ENCODE peak calls at places on chromosomes 16 and 17, in seven cellular contexts. A, W, E, J, F, Q and Y are unnamed samples.
A peak's percentile ranks its signal among the peaks of the same experiment; 100 is the strongest.

GRCh38 chr17:37413875-37414519 is 7.3 kb downstream of the TADA2A start:
- DNase-seq in A (no peak), E (no peak), Q (no peak), J (no peak), F (no peak), W (peak; percentile 25), Y (no peak)

GRCh38 chr16:66154801-66155200 is 211.7 kb upstream of the CDH5 start:
- DNase-seq in J (no peak), Q (no peak), W (no peak), E (no peak), A (no peak), F (no peak), Y (no peak)

GRCh38 chr16:82995927-82996441 is 369.2 kb downstream of the CDH13 start:
- DNase-seq in J (no peak), A (peak; percentile 49), W (peak; percentile 90), F (no peak), E (no peak), Q (no peak), Y (no peak)

GRCh38 chr17:79795795-79796569 is 895 bp downstream of the CBX8 start:
- DNase-seq in W (no peak), A (no peak), F (no peak), J (no peak), E (no peak), Q (no peak), Y (no peak)

GRCh38 chr17:53525590-53525989 is 297.1 kb upstream of the KIF2B start:
- DNase-seq in W (no peak), J (no peak), F (no peak), Q (no peak), E (no peak), A (no peak), Y (no peak)

GRCh38 chr17:36001109-36001735 is at the start of gene CCL15:
- DNase-seq in W (no peak), A (no peak), Q (no peak), J (no peak), E (no peak), F (no peak), Y (no peak)

GRCh38 chr17:40726919-40727318 is 23.4 kb upstream of the KRT24 start:
- DNase-seq in E (no peak), Q (no peak), A (no peak), W (peak; percentile 5), J (no peak), F (no peak), Y (no peak)

GRCh38 chr16:67544329-67544841 is 15.8 kb downstream of the RIPOR1 start:
- DNase-seq in A (no peak), J (no peak), W (no peak), Q (no peak), E (no peak), F (no peak), Y (no peak)

GRCh38 chr16:75093598-75094540 is 22.7 kb downstream of the LDHD start:
- DNase-seq in F (no peak), W (no peak), J (no peak), Q (no peak), E (no peak), A (no peak), Y (no peak)

GRCh38 chr17:44345497-44346026 is 460 bp downstream of the GRN start:
- DNase-seq in A (no peak), E (no peak), J (peak; percentile 44), Q (no peak), F (no peak), W (peak; percentile 58), Y (no peak)

GRCh38 chr17:48052956-48053757 is 5.0 kb downstream of the NFE2L1 start:
- DNase-seq in Q (peak; percentile 92), E (no peak), J (peak; percentile 39), A (no peak), F (peak; percentile 89), W (peak; percentile 50), Y (no peak)

GRCh38 chr17:6780886-6781285 is 4.9 kb downstream of the FBXO39 start:
- DNase-seq in E (no peak), J (no peak), W (no peak), F (no peak), Q (no peak), A (no peak), Y (no peak)

GRCh38 chr16:70576431-70577255 is 53.0 kb downstream of the SF3B3 start:
- DNase-seq in E (no peak), W (peak; percentile 89), A (peak; percentile 73), J (no peak), Q (no peak), F (no peak), Y (no peak)

GRCh38 chr16:83964684-83965443 is 3.2 kb upstream of the NECAB2 start:
- DNase-seq in W (no peak), J (no peak), A (no peak), Q (no peak), E (no peak), F (no peak), Y (no peak)

GRCh38 chr17:691423-691822 is 23.2 kb downstream of the VPS53 start:
- DNase-seq in J (no peak), F (no peak), E (no peak), A (peak; percentile 58), Q (no peak), W (peak; percentile 81), Y (no peak)

GRCh38 chr17:18184143-18185007 is 747 bp downstream of the ALKBH5 start:
- DNase-seq in A (no peak), J (peak; percentile 56), F (peak; percentile 45), E (no peak), Q (peak; percentile 88), W (peak; percentile 43), Y (peak; percentile 50)

GRCh38 chr17:31487648-31488263 is 96.3 kb downstream of the RAB11FIP4 start:
- DNase-seq in A (no peak), W (peak; percentile 7), Q (peak; percentile 84), J (peak; percentile 97), F (peak; percentile 85), E (peak; percentile 67), Y (peak; percentile 89)

GRCh38 chr17:9959377-9959981 is 54.4 kb upstream of the RCVRN start:
- DNase-seq in W (peak; percentile 20), E (no peak), Q (no peak), A (no peak), J (no peak), F (no peak), Y (no peak)
- TF ChIP-seq CTCF in W (peak; percentile 41), E (no peak), Q (peak; percentile 19), A (peak; percentile 64), J (no peak), F (peak; percentile 59), Y (no peak)

GRCh38 chr17:38970128-38970527 is 2.9 kb upstream of the FBXO47 start:
- DNase-seq in W (no peak), Q (no peak), F (no peak), J (no peak), A (no peak), E (no peak), Y (no peak)
- TF ChIP-seq CTCF in W (no peak), Q (no peak), F (no peak), J (no peak), A (no peak), E (no peak), Y (no peak)

DNA sequence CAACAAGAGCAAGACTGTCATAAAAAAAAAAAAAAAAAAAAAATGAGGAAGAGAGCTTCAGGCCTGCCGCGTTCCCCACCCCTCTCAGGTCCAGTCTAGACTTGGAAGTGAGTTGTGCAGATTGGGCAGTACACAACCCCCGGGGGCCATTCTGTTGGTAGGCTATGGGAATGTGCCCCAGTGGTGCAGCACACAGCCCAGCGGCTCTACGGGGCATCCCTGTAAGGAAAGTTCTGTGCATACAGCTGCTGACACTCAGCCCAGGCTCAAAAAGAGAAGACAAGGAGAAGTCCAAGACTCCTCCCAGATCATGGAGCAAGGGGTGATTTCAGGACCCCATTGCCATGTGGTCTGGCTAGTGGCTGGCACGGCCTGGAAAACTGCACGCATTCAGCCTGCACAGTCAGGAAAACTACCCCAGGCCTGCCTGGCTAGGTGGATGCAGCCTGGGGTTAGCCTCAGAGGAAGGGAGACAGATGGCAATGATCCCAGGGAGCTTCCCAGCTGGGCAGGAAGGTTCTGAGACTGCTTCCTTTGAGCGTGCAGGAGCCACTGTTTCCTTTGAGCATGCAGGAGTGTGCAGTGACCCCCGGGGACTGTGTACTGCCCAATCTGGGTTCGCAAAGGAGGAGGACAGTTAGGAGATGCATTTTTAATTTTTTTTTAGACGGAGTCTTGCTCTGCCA is 44.8 kb downstream of the PECAM1 start:
- DNase-seq in A (no peak), E (no peak), J (no peak), W (peak; percentile 40), Q (no peak), F (peak; percentile 32), Y (no peak)
- TF ChIP-seq CTCF in A (no peak), E (no peak), J (no peak), W (no peak), Q (no peak), F (no peak), Y (no peak)

GRCh38 chr17:2170023-2170422 is 115.1 kb downstream of the HIC1 start:
- DNase-seq in W (no peak), J (no peak), A (no peak), E (no peak), F (no peak), Q (peak; percentile 35), Y (peak; percentile 20)
- TF ChIP-seq CTCF in W (no peak), J (no peak), A (no peak), E (no peak), F (no peak), Q (no peak), Y (no peak)

GRCh38 chr17:76138896-76139248 is 2.2 kb downstream of the FOXJ1 start:
- DNase-seq in E (no peak), F (no peak), Q (no peak), J (no peak), W (no peak), A (no peak), Y (no peak)

GRCh38 chr17:76141212-76142043 is at the start of gene FOXJ1:
- DNase-seq in F (peak; percentile 83), W (peak; percentile 84), E (no peak), A (peak; percentile 40), Q (peak; percentile 93), J (peak; percentile 92), Y (peak; percentile 91)

GRCh38 chr17:76140661-76141211 is 309 bp downstream of the FOXJ1 start:
- DNase-seq in A (no peak), J (no peak), F (no peak), Q (no peak), W (no peak), E (no peak), Y (no peak)

GRCh38 chr17:76139261-76139752 is 1.7 kb downstream of the FOXJ1 start:
- DNase-seq in Q (no peak), J (no peak), E (no peak), W (no peak), A (no peak), F (no peak), Y (no peak)

DNA sequence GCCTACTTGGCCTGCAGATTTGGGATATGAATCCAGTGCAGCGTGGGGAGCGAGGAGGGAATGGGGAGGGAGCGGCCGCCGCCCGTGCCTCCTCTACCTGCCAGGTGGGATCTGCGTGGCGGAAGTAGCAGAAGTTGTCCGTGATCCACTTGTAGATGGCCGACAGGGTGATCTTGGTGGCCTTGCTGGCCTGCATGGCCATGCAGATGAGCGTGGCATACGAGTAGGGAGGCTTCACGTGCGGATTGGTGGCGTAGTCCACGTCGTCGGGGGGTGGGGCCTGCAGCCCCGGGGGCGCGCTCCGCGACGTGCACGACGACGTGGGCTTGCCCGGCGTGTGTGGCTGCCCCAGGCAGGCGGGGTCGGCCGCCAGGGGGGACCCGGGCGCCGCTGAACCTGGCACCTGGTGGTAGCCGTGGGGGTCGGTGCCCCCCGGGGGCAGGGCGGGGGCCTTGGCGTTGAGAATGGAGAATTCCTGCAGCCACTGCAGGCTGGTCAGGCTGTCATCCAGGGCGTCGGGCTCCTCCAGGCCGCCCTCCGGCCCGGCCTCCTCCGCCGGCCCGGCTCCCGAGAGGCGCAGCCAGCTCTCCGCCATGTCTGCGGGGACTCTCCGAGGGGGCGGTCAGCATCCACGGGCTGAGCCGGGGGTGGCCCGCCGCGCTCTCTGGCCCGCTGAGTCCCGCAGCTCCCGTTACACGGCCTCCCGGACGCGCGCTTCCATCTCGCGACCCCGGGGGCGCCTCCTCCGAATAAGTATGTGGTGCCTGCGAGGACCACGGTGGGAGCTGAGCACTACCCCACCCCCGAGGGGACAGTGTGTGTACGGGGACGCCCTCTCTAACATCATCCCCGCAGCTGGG is 1.0 kb downstream of the FOXJ1 start:
- DNase-seq in E (no peak), A (no peak), F (no peak), J (no peak), W (no peak), Q (no peak), Y (peak; percentile 53)
- TF ChIP-seq CTCF in E (no peak), A (no peak), F (no peak), J (no peak), W (no peak), Q (no peak), Y (no peak)